ENCODE peak calls at places on chromosomes 11 and 22, in six cellular contexts. M is effector memory CD4-positive, alpha-beta T cell; B is CD8-positive, alpha-beta memory T cell; Z is A673; G is CD8-positive, alpha-beta T cell; Q is ovary. R is an unnamed sample.
A peak's percentile ranks its signal among the peaks of the same experiment; 100 is the strongest.

GRCh38 chr11:18111005-18111404 is 5.1 kb upstream of the SAAL1 start:
- DNase-seq in B (no peak), M (no peak), G (no peak), Q (no peak), Z (no peak), R (no peak)

GRCh38 chr11:14567064-14567651 is 47.0 kb upstream of the PSMA1 start:
- DNase-seq in B (no peak), G (no peak), M (no peak), Z (no peak), Q (no peak), R (no peak)

GRCh38 chr22:21926728-21927127 is 25.9 kb downstream of the PPM1F start:
- DNase-seq in G (no peak), B (no peak), Z (no peak), M (no peak), Q (no peak), R (no peak)

GRCh38 chr11:30478923-30479322 is 107.2 kb downstream of the MPPED2 start:
- DNase-seq in M (no peak), B (no peak), Q (no peak), G (no peak), Z (no peak), R (no peak)

GRCh38 chr11:120942701-120943100 is 81.2 kb upstream of the TBCEL start:
- DNase-seq in Z (no peak), G (no peak), M (no peak), Q (no peak), B (no peak), R (no peak)

GRCh38 chr22:36644333-36644757 is 59.2 kb downstream of the CACNG2 start:
- DNase-seq in G (no peak), M (no peak), Z (peak; percentile 87), B (no peak), Q (no peak), R (peak; percentile 71)

GRCh38 chr11:26042113-26042512 is 289.8 kb upstream of the ANO3 start:
- DNase-seq in B (no peak), G (no peak), Q (no peak), M (no peak), Z (no peak), R (no peak)

GRCh38 chr22:28497188-28497587 is 182.5 kb downstream of the TTC28 start:
- DNase-seq in G (no peak), M (no peak), B (no peak), Z (no peak), Q (no peak), R (no peak)

GRCh38 chr11:76232026-76232665 is 25.8 kb upstream of the WNT11 start:
- DNase-seq in Z (no peak), M (peak; percentile 6), B (no peak), G (peak; percentile 56), Q (no peak), R (no peak)

GRCh38 chr11:121553806-121554205 is 101.0 kb upstream of the SORL1-AS1 start:
- DNase-seq in Q (peak; percentile 66), Z (no peak), B (no peak), G (no peak), M (no peak), R (no peak)

GRCh38 chr22:48167238-48167637 is 1404.8 kb downstream of the TBC1D22A start:
- DNase-seq in G (no peak), Z (peak; percentile 21), M (no peak), B (no peak), Q (no peak), R (no peak)

GRCh38 chr22:48140261-48140660 is 1377.8 kb downstream of the TBC1D22A start:
- DNase-seq in Q (no peak), G (no peak), M (no peak), B (no peak), Z (no peak), R (no peak)

GRCh38 chr11:121385693-121386092 is 66.4 kb upstream of the SORL1 start:
- DNase-seq in G (no peak), Z (no peak), B (no peak), Q (no peak), M (no peak), R (no peak)

GRCh38 chr11:103619938-103620337 is 416.5 kb upstream of the DDI1 start:
- DNase-seq in G (no peak), Z (no peak), B (no peak), Q (no peak), M (no peak), R (no peak)

GRCh38 chr22:17570851-17571631 is 7.7 kb downstream of the SLC25A18 start:
- DNase-seq in B (no peak), Z (peak; percentile 67), Q (peak; percentile 85), G (no peak), M (no peak), R (peak; percentile 36)

GRCh38 chr11:5405173-5405572 is 16.7 kb upstream of the OR51Q1 start:
- DNase-seq in G (no peak), B (no peak), M (no peak), Z (no peak), Q (no peak), R (no peak)

GRCh38 chr11:111081021-111081511 is 164.5 kb upstream of the POU2AF2 start:
- DNase-seq in M (no peak), G (no peak), Q (no peak), B (no peak), Z (no peak), R (no peak)

GRCh38 chr11:10456519-10456918 is 1.5 kb downstream of the AMPD3 start:
- DNase-seq in Z (no peak), M (no peak), Q (no peak), B (no peak), G (no peak), R (no peak)

DNA sequence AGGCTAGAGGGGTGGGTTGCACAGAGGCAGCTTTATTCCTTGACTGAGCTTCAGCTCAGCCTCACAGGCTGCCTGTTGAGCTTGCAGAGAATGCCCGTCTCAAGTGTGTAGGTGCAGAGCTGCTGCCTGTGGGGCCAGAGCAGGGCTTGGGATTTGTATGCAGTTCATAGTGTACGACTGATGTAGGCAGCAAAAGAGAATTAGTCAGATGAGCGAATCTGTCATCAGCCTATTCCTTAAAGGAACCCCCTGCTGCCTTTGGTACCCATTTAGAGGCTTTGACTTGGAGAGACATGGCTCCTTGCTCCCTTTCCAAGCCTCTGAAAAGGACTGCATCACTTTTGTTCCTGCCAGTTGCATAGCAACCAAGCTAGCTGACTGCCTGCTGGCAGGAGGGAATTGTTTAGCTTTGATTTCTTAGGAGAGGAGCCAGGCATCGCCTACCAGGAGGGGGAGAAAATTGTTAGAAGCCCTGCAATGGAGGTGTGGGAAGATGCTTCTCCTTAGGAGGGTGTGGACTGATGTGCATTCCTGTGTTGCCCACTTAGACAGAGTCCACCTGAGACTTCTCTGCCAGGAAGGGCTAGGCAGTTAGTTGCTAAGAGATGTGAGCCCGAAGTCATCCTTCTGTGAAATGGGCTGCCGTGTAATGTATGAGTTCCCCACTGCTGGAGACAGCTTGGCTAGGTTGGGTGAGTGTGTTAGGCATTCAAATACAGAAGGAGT is 10.9 kb downstream of the ACO2 start:
- DNase-seq in Z (peak; percentile 70), Q (no peak), B (no peak), G (no peak), M (no peak), R (no peak)
- H3K4me1 ChIP-seq in Z (peaks cover 16% of the 10 kb centered on the region), Q (peaks cover 6% of the 10 kb centered on the region), B (no peaks in the 10 kb centered on the region), G (no peaks in the 10 kb centered on the region), M (no peaks in the 10 kb centered on the region), R (no peaks in the 10 kb centered on the region)

GRCh38 chr11:12411806-12412727 is 34.7 kb downstream of the PARVA start:
- DNase-seq in Z (peak; percentile 89), B (no peak), M (no peak), G (peak; percentile 17), Q (peak; percentile 80), R (peak; percentile 95)

GRCh38 chr11:12411395-12411794 is 34.0 kb downstream of the PARVA start:
- DNase-seq in Q (no peak), Z (no peak), G (no peak), B (no peak), M (no peak), R (no peak)

GRCh38 chr11:12409621-12410005 is 32.2 kb downstream of the PARVA start:
- DNase-seq in Z (no peak), M (no peak), Q (no peak), G (no peak), B (no peak), R (no peak)

GRCh38 chr11:12408156-12408770 is 30.9 kb downstream of the PARVA start:
- DNase-seq in G (no peak), M (no peak), Z (no peak), Q (no peak), B (no peak), R (no peak)

GRCh38 chr11:12410006-12410728 is 32.8 kb downstream of the PARVA start:
- DNase-seq in Q (peak; percentile 57), G (no peak), B (no peak), Z (peak; percentile 69), M (no peak), R (no peak)
- H3K4me1 ChIP-seq in Q (peaks cover 29% of the 10 kb centered on the region), G (no peaks in the 10 kb centered on the region), B (no peaks in the 10 kb centered on the region), Z (peaks cover 38% of the 10 kb centered on the region), M (no peaks in the 10 kb centered on the region), R (peaks cover 32% of the 10 kb centered on the region)

GRCh38 chr22:19621372-19622060 is 92.8 kb upstream of the SEPTIN5 start:
- DNase-seq in B (no peak), Z (no peak), G (no peak), Q (no peak), M (no peak), R (no peak)

GRCh38 chr22:19625331-19626041 is 88.8 kb upstream of the SEPTIN5 start:
- DNase-seq in B (no peak), M (no peak), Z (no peak), Q (no peak), G (no peak), R (no peak)

GRCh38 chr22:19619144-19620009 is 94.9 kb upstream of the SEPTIN5 start:
- DNase-seq in Q (no peak), G (no peak), B (no peak), Z (no peak), M (no peak), R (no peak)

GRCh38 chr22:19622061-19622441 is 92.3 kb upstream of the SEPTIN5 start:
- DNase-seq in B (no peak), M (no peak), Q (no peak), G (no peak), Z (no peak), R (no peak)

GRCh38 chr22:19620742-19621371 is 93.4 kb upstream of the SEPTIN5 start:
- DNase-seq in Z (no peak), M (no peak), B (no peak), Q (no peak), G (no peak), R (no peak)
- H3K4me1 ChIP-seq in Z (no peaks in the 10 kb centered on the region), M (no peaks in the 10 kb centered on the region), B (no peaks in the 10 kb centered on the region), Q (no peaks in the 10 kb centered on the region), G (peaks cover 8% of the 10 kb centered on the region), R (no peaks in the 10 kb centered on the region)

DNA sequence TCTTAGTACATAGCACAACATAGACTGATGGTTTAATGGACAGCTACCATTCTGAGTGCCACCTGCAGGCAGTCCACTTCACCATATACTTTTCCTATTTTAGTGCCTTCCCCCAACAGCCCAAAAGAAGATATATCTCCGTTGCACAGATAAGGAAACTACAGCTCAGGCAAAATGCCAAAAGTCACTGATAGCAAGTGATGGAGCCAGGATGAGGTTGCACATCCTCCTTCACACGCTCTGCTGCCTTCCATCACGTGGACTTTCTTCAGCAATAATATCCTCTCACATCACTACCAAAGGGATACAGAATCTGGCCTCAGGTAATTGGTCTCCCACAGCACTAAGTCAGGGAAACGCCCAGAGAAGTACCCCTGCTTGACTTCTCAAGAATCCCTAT is 7.5 kb downstream of the TCF20 start:
- DNase-seq in G (no peak), Q (no peak), Z (no peak), B (no peak), M (no peak), R (no peak)
- H3K4me1 ChIP-seq in G (peaks cover 65% of the 10 kb centered on the region), Q (peaks cover 2% of the 10 kb centered on the region), Z (peaks cover 29% of the 10 kb centered on the region), B (peaks cover 73% of the 10 kb centered on the region), M (peaks cover 16% of the 10 kb centered on the region), R (peaks cover 4% of the 10 kb centered on the region)